ENCODE peak calls at places on chromosomes 1 and 21, in five cellular contexts. A is neural crest cell; J is left ventricle myocardium inferior; I is activated naive CD4-positive, alpha-beta T cell treated with anti-CD3 and anti-CD28 coated beads, Interleukin-2, amount 50 U/mL, for 16 hours; H is activated T-helper 9 cell treated with anti-CD3 and anti-CD28 coated beads, Interleukin-2, amount 50 U/mL, for 16 hours. V is an unnamed sample.

GRCh38 chr1:37650173-37650572 is 15.5 kb upstream of the RSPO1 start:
- DNase-seq in I (no peak), J (no peak), A (no peak), H (no peak), V (no peak)

GRCh38 chr21:42110691-42111469 is 39.8 kb downstream of the UMODL1 start:
- DNase-seq in I (no peak), A (no peak), J (no peak), H (no peak), V (no peak)

GRCh38 chr21:43282358-43283120 is 113.7 kb downstream of the CRYAA start:
- DNase-seq in H (no peak), J (peak; percentile 14), I (no peak), A (no peak), V (no peak)

GRCh38 chr1:174966000-174966572 is 33.7 kb upstream of the CACYBP start:
- DNase-seq in H (no peak), I (no peak), J (no peak), A (no peak), V (no peak)

GRCh38 chr1:50474859-50475809 is 51.9 kb upstream of the DMRTA2 start:
- DNase-seq in J (no peak), I (no peak), A (no peak), H (no peak), V (no peak)

GRCh38 chr1:116266864-116267212 is 106.2 kb upstream of the ATP1A1 start:
- DNase-seq in I (no peak), J (no peak), A (no peak), H (no peak), V (no peak)

GRCh38 chr1:160149235-160149634 is 2.2 kb upstream of the ATP1A4 start:
- DNase-seq in H (no peak), A (no peak), I (no peak), J (no peak), V (no peak)

GRCh38 chr1:119768778-119769177 is at the start of gene HMGCS2:
- DNase-seq in I (no peak), J (no peak), H (no peak), A (no peak), V (no peak)

GRCh38 chr1:167563579-167564246 is 10.2 kb upstream of the CREG1 start:
- DNase-seq in I (no peak), A (no peak), H (no peak), J (no peak), V (peak; percentile 34)

GRCh38 chr1:204207136-204207616 is 6.6 kb downstream of the GOLT1A start:
- DNase-seq in H (peak; percentile 62), A (peak; percentile 79), J (peak; percentile 55), I (peak; percentile 78), V (peak; percentile 34)

V was measured in gastrocnemius medialis.